ENCODE peak calls at places on chromosomes 11 and 22, in ten cellular contexts. Y is nephron progenitor cell; E is ecto neural progenitor cell; Q is CD8-positive, alpha-beta T cell; I is NCI-H1930; L is lower leg skin; H is CD4-positive, alpha-beta memory T cell; A is GM13977; N is stimulated activated CD8-positive, alpha-beta memory T cell treated with anti-CD3 and anti-CD28 coated beads, Interleukin-7, amount 100 ng/mL, for 1 hour; Z is neuronal stem cell. D is an unnamed sample.

GRCh38 chr22:31917227-31917921 is 27.0 kb upstream of the YWHAH start:
- DNase-seq in Y (no peak), E (no peak), Q (no peak), I (no peak), L (no peak), H (no peak), A (peak), N (no peak), Z (no peak), D (no peak)

GRCh38 chr11:123507043-123507442 is 77.0 kb downstream of the GRAMD1B start:
- DNase-seq in Y (no peak), E (no peak), Q (no peak), I (no peak), L (no peak), H (no peak), A (no peak), N (no peak), Z (no peak), D (no peak)

GRCh38 chr11:11772865-11773515 is 68.8 kb upstream of the USP47 start:
- DNase-seq in Y (no peak), E (no peak), Q (no peak), I (no peak), L (no peak), H (no peak), A (no peak), N (no peak), Z (no peak), D (no peak)

GRCh38 chr11:93537767-93538261 is 5.4 kb downstream of the SMCO4 start:
- DNase-seq in Y (no peak), E (no peak), Q (no peak), I (no peak), L (no peak), H (no peak), A (no peak), N (no peak), Z (no peak), D (no peak)

GRCh38 chr11:112999518-112999917 is 38.3 kb downstream of the NCAM1 start:
- DNase-seq in Y (no peak), E (no peak), Q (no peak), I (peak), L (no peak), H (no peak), A (no peak), N (no peak), Z (no peak), D (no peak)

GRCh38 chr11:15532432-15532831 is 417.7 kb downstream of the INSC start:
- DNase-seq in Y (no peak), E (no peak), Q (no peak), I (no peak), L (no peak), H (no peak), A (no peak), N (no peak), Z (no peak), D (no peak)

GRCh38 chr11:129728571-129728970 is 87.1 kb upstream of the TMEM45B start:
- DNase-seq in Y (no peak), E (no peak), Q (no peak), I (no peak), L (no peak), H (no peak), A (no peak), N (no peak), Z (no peak), D (no peak)

GRCh38 chr11:122696662-122697061 is 41.1 kb downstream of the UBASH3B start:
- DNase-seq in Y (no peak), E (no peak), Q (peak), I (no peak), L (no peak), H (peak), A (peak), N (peak), Z (no peak), D (no peak)

GRCh38 chr11:73395297-73396208 is 19.4 kb downstream of the RELT start:
- DNase-seq in Y (no peak), E (no peak), Q (no peak), I (no peak), L (no peak), H (no peak), A (no peak), N (no peak), Z (no peak), D (no peak)

GRCh38 chr11:78380615-78381029 is 37.0 kb downstream of the GAB2 start:
- DNase-seq in Y (no peak), E (no peak), Q (no peak), I (no peak), L (no peak), H (no peak), A (no peak), N (no peak), Z (no peak), D (no peak)

GRCh38 chr11:111938687-111939160 is 1.6 kb downstream of the DIXDC1 start:
- DNase-seq in Y (peak), E (no peak), Q (no peak), I (no peak), L (no peak), H (peak), A (peak), N (no peak), Z (no peak), D (no peak)

GRCh38 chr11:7577883-7578242 is 64.1 kb downstream of the PPFIBP2 start:
- DNase-seq in Y (no peak), E (no peak), Q (no peak), I (no peak), L (no peak), H (no peak), A (no peak), N (no peak), Z (no peak), D (no peak)

GRCh38 chr22:16845881-16846280 is 20.7 kb upstream of the XKR3 start:
- DNase-seq in Y (no peak), E (no peak), Q (no peak), I (no peak), L (no peak), H (no peak), A (no peak), N (no peak), Z (no peak), D (no peak)

GRCh38 chr11:13972033-13972910 is 9.7 kb downstream of the SPON1 start:
- DNase-seq in Y (no peak), E (no peak), Q (no peak), I (no peak), L (no peak), H (no peak), A (no peak), N (no peak), Z (no peak), D (no peak)

GRCh38 chr11:75510626-75511025 is 15.1 kb downstream of the GDPD5 start:
- DNase-seq in Y (no peak), E (no peak), Q (no peak), I (no peak), L (no peak), H (no peak), A (no peak), N (no peak), Z (no peak), D (no peak)

GRCh38 chr11:102293873-102294601 is 23.2 kb upstream of the BIRC3 start:
- DNase-seq in Y (no peak), E (no peak), Q (no peak), I (no peak), L (no peak), H (peak), A (peak), N (no peak), Z (no peak), D (no peak)

GRCh38 chr11:107157809-107158187 is 139.5 kb upstream of the GUCY1A2 start:
- DNase-seq in Y (no peak), E (no peak), Q (no peak), I (no peak), L (no peak), H (no peak), A (no peak), N (no peak), Z (no peak), D (no peak)

GRCh38 chr11:21564095-21564494 is 628.8 kb upstream of the ANO5 start:
- DNase-seq in Y (no peak), E (no peak), Q (no peak), I (no peak), L (no peak), H (no peak), A (no peak), N (no peak), Z (no peak), D (no peak)

GRCh38 chr11:10314199-10315072 is 9.6 kb downstream of the ADM start:
- DNase-seq in Y (no peak), E (no peak), Q (no peak), I (no peak), L (peak), H (peak), A (no peak), N (no peak), Z (no peak), D (no peak)

GRCh38 chr11:78744202-78744601 is 169.5 kb upstream of the NARS2 start:
- DNase-seq in Y (no peak), E (no peak), Q (no peak), I (no peak), L (no peak), H (no peak), A (no peak), N (no peak), Z (no peak), D (no peak)

GRCh38 chr22:23547818-23548500 is 32.1 kb downstream of the IGLL1 start:
- DNase-seq in Y (no peak), E (no peak), Q (no peak), I (no peak), L (no peak), H (no peak), A (no peak), N (no peak), Z (no peak), D (no peak)

GRCh38 chr11:115911656-115912055 is 407.4 kb upstream of the CADM1 start:
- DNase-seq in Y (no peak), E (no peak), Q (no peak), I (no peak), L (no peak), H (no peak), A (no peak), N (no peak), Z (peak), D (no peak)

GRCh38 chr11:3950996-3951662 is 95.7 kb downstream of the STIM1 start:
- DNase-seq in Y (no peak), E (no peak), Q (no peak), I (no peak), L (no peak), H (no peak), A (no peak), N (no peak), Z (peak), D (no peak)

GRCh38 chr11:2675540-2675939 is 24.3 kb downstream of the KCNQ1OT1 start:
- DNase-seq in Y (no peak), E (no peak), Q (no peak), I (no peak), L (no peak), H (no peak), A (no peak), N (no peak), Z (no peak), D (no peak)

GRCh38 chr11:65538915-65539374 is 14.1 kb downstream of the SCYL1 start:
- DNase-seq in Y (peak), E (peak), Q (no peak), I (no peak), L (no peak), H (no peak), A (no peak), N (no peak), Z (no peak), D (no peak)

GRCh38 chr22:28931844-28932561 is 48.6 kb downstream of the ZNRF3 start:
- DNase-seq in Y (no peak), E (no peak), Q (no peak), I (no peak), L (no peak), H (no peak), A (no peak), N (no peak), Z (no peak), D (no peak)

GRCh38 chr11:93791493-93791892 is 7.4 kb downstream of the MED17 start:
- DNase-seq in Y (no peak), E (no peak), Q (no peak), I (no peak), L (no peak), H (no peak), A (no peak), N (no peak), Z (no peak), D (no peak)

GRCh38 chr11:30346068-30346688 is 23.3 kb downstream of the ARL14EP start:
- DNase-seq in Y (peak), E (no peak), Q (no peak), I (peak), L (no peak), H (peak), A (peak), N (no peak), Z (peak), D (no peak)

GRCh38 chr11:23263466-23263865 is 403.2 kb upstream of the CCDC179 start:
- DNase-seq in Y (no peak), E (no peak), Q (no peak), I (no peak), L (no peak), H (no peak), A (no peak), N (no peak), Z (no peak), D (no peak)

GRCh38 chr11:115590254-115590653 is 86.0 kb upstream of the CADM1 start:
- DNase-seq in Y (no peak), E (no peak), Q (no peak), I (no peak), L (no peak), H (no peak), A (no peak), N (no peak), Z (no peak), D (no peak)

GRCh38 chr22:48581821-48582469 is 1245.7 kb downstream of the BRD1 start:
- DNase-seq in Y (peak), E (no peak), Q (no peak), I (no peak), L (no peak), H (no peak), A (no peak), N (no peak), Z (no peak), D (no peak)

GRCh38 chr11:44990665-44991064 is 40.0 kb upstream of the TP53I11 start:
- DNase-seq in Y (no peak), E (peak), Q (no peak), I (no peak), L (peak), H (no peak), A (no peak), N (no peak), Z (no peak), D (no peak)

GRCh38 chr22:39994046-39994565 is 648 bp upstream of the FAM83F start:
- DNase-seq in Y (no peak), E (no peak), Q (peak), I (no peak), L (no peak), H (peak), A (no peak), N (no peak), Z (no peak), D (no peak)

GRCh38 chr11:36247493-36247892 is 41.7 kb downstream of the COMMD9 start:
- DNase-seq in Y (no peak), E (no peak), Q (no peak), I (no peak), L (no peak), H (no peak), A (no peak), N (no peak), Z (no peak), D (no peak)

D was measured in D721Med.